ENCODE peak calls at places on chromosomes 7 and 10, in seven cellular contexts. P is psoas muscle, S is uterus, R is GM13976, T is omental fat pad, N is osteocyte, C is mesothelial cell of epicardium. M is an unnamed sample.

GRCh38 chr10:73060738-73061635 is 35.7 kb downstream of the P4HA1 start:
- DNase-seq in P (no peak), S (no peak), R (peak; percentile 22), T (no peak), N (no peak), C (no peak), M (no peak)

GRCh38 chr7:29878081-29878688 is 71.9 kb downstream of the WIPF3 start:
- DNase-seq in P (no peak), S (no peak), R (no peak), T (peak; percentile 38), N (no peak), C (no peak), M (peak; percentile 60)

GRCh38 chr10:75468612-75469011 is 37.2 kb downstream of the LRMDA start:
- DNase-seq in P (peak; percentile 50), S (peak; percentile 55), R (no peak), T (no peak), N (no peak), C (no peak), M (no peak)

GRCh38 chr7:77674878-77675277 is 21.4 kb upstream of the RSBN1L start:
- DNase-seq in P (no peak), S (no peak), R (no peak), T (no peak), N (no peak), C (no peak), M (peak; percentile 31)

GRCh38 chr7:134740364-134740763 is 39.1 kb upstream of the CALD1 start:
- DNase-seq in P (no peak), S (no peak), R (no peak), T (no peak), N (no peak), C (no peak), M (no peak)

GRCh38 chr7:47453093-47454056 is 128.5 kb downstream of the TNS3 start:
- DNase-seq in P (peak; percentile 92), S (peak; percentile 69), R (no peak), T (peak; percentile 32), N (no peak), C (no peak), M (no peak)

GRCh38 chr10:72229261-72230251 is 13.5 kb upstream of the ASCC1 start:
- DNase-seq in P (no peak), S (no peak), R (no peak), T (no peak), N (no peak), C (no peak), M (no peak)

GRCh38 chr10:75205908-75206307 is 4.7 kb upstream of the VDAC2 start:
- DNase-seq in P (no peak), S (no peak), R (no peak), T (no peak), N (no peak), C (no peak), M (no peak)

GRCh38 chr7:130982160-130982638 is 248.2 kb upstream of the KLF14 start:
- DNase-seq in P (no peak), S (no peak), R (peak; percentile 45), T (no peak), N (no peak), C (no peak), M (no peak)

GRCh38 chr10:63819753-63820347 is 298.6 kb downstream of the REEP3 start:
- DNase-seq in P (peak; percentile 75), S (peak; percentile 59), R (peak; percentile 24), T (peak; percentile 57), N (peak; percentile 90), C (peak; percentile 26), M (peak; percentile 47)

GRCh38 chr7:88357295-88357694 is 50.6 kb upstream of the STEAP4 start:
- DNase-seq in P (no peak), S (no peak), R (no peak), T (no peak), N (no peak), C (no peak), M (peak; percentile 4)

GRCh38 chr7:156903232-156903909 is 10.4 kb upstream of the LMBR1 start:
- DNase-seq in P (peak; percentile 65), S (no peak), R (no peak), T (no peak), N (peak; percentile 60), C (no peak), M (peak; percentile 55)

GRCh38 chr10:34710391-34710751 is 104.7 kb downstream of the PARD3 start:
- DNase-seq in P (no peak), S (peak; percentile 45), R (no peak), T (no peak), N (no peak), C (no peak), M (no peak)

GRCh38 chr7:46811529-46811928 is 770.4 kb downstream of the TNS3 start:
- DNase-seq in P (no peak), S (peak; percentile 70), R (no peak), T (no peak), N (peak; percentile 86), C (no peak), M (no peak)

GRCh38 chr7:24756545-24756988 is 697 bp downstream of the GSDME start:
- DNase-seq in P (no peak), S (no peak), R (peak; percentile 65), T (no peak), N (no peak), C (no peak), M (peak; percentile 46)

GRCh38 chr10:42864575-42864974 is 82.0 kb downstream of the BMS1 start:
- DNase-seq in P (no peak), S (no peak), R (no peak), T (no peak), N (peak; percentile 68), C (no peak), M (no peak)
- TF ChIP-seq CTCF in P (no peak), S (no peak), R (no peak), T (no peak), N (peak; percentile 46), C (no peak), M (no peak)

DNA sequence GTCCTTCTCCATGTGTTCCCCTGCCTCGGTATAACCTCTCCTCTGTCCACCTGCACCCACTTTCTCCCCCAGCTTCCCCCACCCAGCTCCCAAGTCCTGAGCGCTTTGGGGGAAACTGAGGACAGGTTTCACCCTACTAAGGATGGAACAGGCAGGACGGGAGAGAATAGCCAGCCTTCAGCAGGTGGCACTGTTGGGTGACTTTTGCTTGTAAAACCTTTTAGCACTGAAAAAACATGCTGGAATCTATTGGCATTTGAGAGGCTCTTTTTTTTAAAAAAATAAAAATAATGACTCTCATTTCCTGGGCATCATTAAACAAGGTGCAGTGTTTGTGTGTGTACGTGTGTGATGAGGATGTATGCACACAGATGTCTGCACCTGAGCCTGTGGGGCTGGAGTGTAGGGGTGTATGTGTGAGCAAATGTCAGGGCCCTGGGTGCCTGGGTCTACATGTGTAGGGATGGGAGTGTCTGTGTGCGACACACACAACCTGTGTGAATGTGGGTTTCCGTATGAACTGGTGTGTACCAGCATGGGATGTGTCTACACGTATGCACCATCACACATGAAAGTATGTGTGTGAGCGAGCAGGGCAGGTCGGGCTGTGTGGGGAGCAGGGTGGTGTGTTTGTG is 177.9 kb downstream of the RPS24 start:
- DNase-seq in P (no peak), S (peak; percentile 54), R (no peak), T (no peak), N (no peak), C (no peak), M (peak; percentile 33)
- TF ChIP-seq CTCF in P (peak; percentile 48), S (peak; percentile 45), R (no peak), T (no peak), N (peak; percentile 83), C (peak; percentile 46), M (no peak)

GRCh38 chr10:128189176-128189575 is 63.0 kb upstream of the MKI67 start:
- DNase-seq in P (no peak), S (no peak), R (no peak), T (no peak), N (no peak), C (no peak), M (no peak)

GRCh38 chr10:128187788-128188185 is 61.6 kb upstream of the MKI67 start:
- DNase-seq in P (no peak), S (no peak), R (no peak), T (no peak), N (no peak), C (no peak), M (no peak)

GRCh38 chr10:128185627-128186026 is 59.4 kb upstream of the MKI67 start:
- DNase-seq in P (no peak), S (no peak), R (no peak), T (no peak), N (no peak), C (no peak), M (no peak)

GRCh38 chr10:128191847-128192246 is 65.6 kb upstream of the MKI67 start:
- DNase-seq in P (no peak), S (no peak), R (no peak), T (no peak), N (no peak), C (no peak), M (no peak)

DNA sequence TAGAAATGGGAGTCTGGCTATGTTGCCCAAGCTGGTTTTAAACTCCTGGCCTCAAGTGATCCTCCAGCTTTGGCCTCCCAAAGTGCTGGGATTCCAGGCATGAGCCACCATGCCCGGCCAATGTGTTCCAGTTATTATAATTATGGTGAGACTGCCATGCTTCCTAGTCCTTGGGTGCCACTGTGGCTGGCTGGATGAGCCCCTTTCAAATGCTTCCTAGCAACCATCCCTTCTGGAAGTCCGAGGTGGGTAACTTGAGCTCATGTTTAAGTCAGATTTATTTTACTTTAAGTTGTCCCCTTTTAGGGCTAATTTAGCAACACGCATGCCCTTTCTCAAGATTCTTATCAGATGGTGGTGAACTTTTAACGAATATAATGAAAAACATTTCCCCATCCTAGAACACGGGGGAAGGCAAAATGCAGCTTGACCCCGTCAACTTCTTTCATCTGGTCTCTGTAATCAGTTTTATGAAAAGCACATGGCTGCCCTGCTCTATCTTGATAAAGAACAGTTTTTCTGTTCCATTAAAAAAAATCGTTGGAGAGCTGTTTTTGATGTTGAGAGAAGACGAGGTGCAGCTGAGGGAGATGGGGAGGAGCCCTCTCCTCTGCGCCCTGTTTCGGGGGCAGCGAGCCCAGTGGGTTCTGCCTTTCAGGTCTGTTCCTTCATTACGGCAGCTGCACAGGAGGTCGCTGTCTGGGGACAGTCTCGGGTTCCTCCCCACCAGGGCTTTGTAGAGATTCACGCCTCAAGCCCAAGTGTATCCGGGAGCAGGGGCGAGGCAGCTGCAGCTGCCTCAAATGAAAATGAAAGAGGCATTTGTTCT is 61.0 kb upstream of the MKI67 start:
- DNase-seq in P (no peak), S (no peak), R (no peak), T (no peak), N (peak; percentile 59), C (no peak), M (peak; percentile 54)
- TF ChIP-seq CTCF in P (no peak), S (no peak), R (no peak), T (no peak), N (no peak), C (no peak), M (no peak)

DNA sequence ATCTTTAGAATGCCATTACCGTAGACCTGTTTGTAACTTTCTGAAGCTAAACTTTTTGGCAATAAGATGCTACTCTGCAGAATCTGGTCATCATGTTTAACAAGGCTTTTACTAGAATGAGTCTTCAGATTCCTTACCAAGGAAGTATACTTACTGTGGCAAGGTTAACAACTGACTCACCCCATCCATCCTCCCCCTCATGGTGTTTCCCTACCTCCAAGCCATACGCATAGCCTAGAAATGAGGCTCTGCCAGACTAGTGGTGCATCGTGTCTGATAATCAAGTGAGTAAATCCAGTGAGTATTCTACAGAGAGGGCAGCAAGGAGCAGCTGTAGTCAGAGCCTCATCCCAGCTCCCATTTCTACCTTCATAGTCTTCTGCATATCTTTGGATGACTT is 223.6 kb downstream of the IPMK start:
- DNase-seq in P (no peak), S (no peak), R (no peak), T (no peak), N (no peak), C (no peak), M (no peak)
- TF ChIP-seq CTCF in P (no peak), S (no peak), R (no peak), T (no peak), N (no peak), C (no peak), M (no peak)

M was measured in activated CD8-positive, alpha-beta T cell treated with anti-CD3 and anti-CD28 coated beads for 36 hours.